ENCODE peak calls at places on chromosomes 12 and 14, in ten cellular contexts. One of them, this sample, is unnamed.

GRCh38 chr12:5031958-5032357 is 11.7 kb upstream of the KCNA5 start:
- DNase-seq in suprapubic skin: no peak
- DNase-seq in sigmoid colon: no peak
- DNase-seq in SK-N-MC: no peak
- DNase-seq in GM23338: no peak
- DNase-seq in esophagus muscularis mucosa: no peak
- DNase-seq in GM12878: no peak
- DNase-seq in Panc1: no peak
- DNase-seq in HepG2: no peak
- DNase-seq in transverse colon: no peak
- DNase-seq in this sample: no peak

GRCh38 chr14:54350196-54350595 is 46.6 kb upstream of the CDKN3 start:
- DNase-seq in Panc1: no peak
- DNase-seq in HepG2: no peak
- DNase-seq in suprapubic skin: no peak
- DNase-seq in sigmoid colon: no peak
- DNase-seq in GM23338: no peak
- DNase-seq in SK-N-MC: no peak
- DNase-seq in GM12878: no peak
- DNase-seq in transverse colon: no peak
- DNase-seq in esophagus muscularis mucosa: no peak
- DNase-seq in this sample: no peak

GRCh38 chr14:91158091-91158790 is 44.4 kb downstream of the DGLUCY start:
- DNase-seq in Panc1: no peak
- DNase-seq in GM12878: no peak
- DNase-seq in HepG2: no peak
- DNase-seq in transverse colon: peak; percentile 43
- DNase-seq in GM23338: no peak
- DNase-seq in esophagus muscularis mucosa: no peak
- DNase-seq in suprapubic skin: no peak
- DNase-seq in SK-N-MC: no peak
- DNase-seq in sigmoid colon: no peak
- DNase-seq in this sample: peak; percentile 88

GRCh38 chr14:56524971-56525677 is 54.5 kb upstream of the TMEM260 start:
- DNase-seq in Panc1: no peak
- DNase-seq in GM23338: peak; percentile 57
- DNase-seq in SK-N-MC: no peak
- DNase-seq in transverse colon: no peak
- DNase-seq in suprapubic skin: no peak
- DNase-seq in esophagus muscularis mucosa: no peak
- DNase-seq in HepG2: no peak
- DNase-seq in GM12878: no peak
- DNase-seq in sigmoid colon: no peak
- DNase-seq in this sample: no peak

GRCh38 chr12:83573676-83574075 is 887.0 kb downstream of the TMTC2 start:
- DNase-seq in GM23338: no peak
- DNase-seq in suprapubic skin: no peak
- DNase-seq in SK-N-MC: no peak
- DNase-seq in transverse colon: no peak
- DNase-seq in esophagus muscularis mucosa: no peak
- DNase-seq in HepG2: no peak
- DNase-seq in GM12878: no peak
- DNase-seq in Panc1: no peak
- DNase-seq in sigmoid colon: no peak
- DNase-seq in this sample: no peak

GRCh38 chr14:34710744-34711143 is 3.6 kb downstream of the CFL2 start:
- DNase-seq in transverse colon: no peak
- DNase-seq in esophagus muscularis mucosa: no peak
- DNase-seq in SK-N-MC: no peak
- DNase-seq in suprapubic skin: no peak
- DNase-seq in GM23338: no peak
- DNase-seq in HepG2: no peak
- DNase-seq in GM12878: no peak
- DNase-seq in sigmoid colon: no peak
- DNase-seq in Panc1: no peak
- DNase-seq in this sample: no peak

GRCh38 chr14:34650786-34651584 is 21.0 kb upstream of the SNX6 start:
- DNase-seq in sigmoid colon: no peak
- DNase-seq in GM23338: no peak
- DNase-seq in suprapubic skin: no peak
- DNase-seq in esophagus muscularis mucosa: no peak
- DNase-seq in SK-N-MC: no peak
- DNase-seq in GM12878: no peak
- DNase-seq in HepG2: no peak
- DNase-seq in transverse colon: no peak
- DNase-seq in Panc1: no peak
- DNase-seq in this sample: no peak

GRCh38 chr14:95313707-95314106 is 6.0 kb downstream of the CLMN start:
- DNase-seq in esophagus muscularis mucosa: no peak
- DNase-seq in GM12878: no peak
- DNase-seq in HepG2: peak; percentile 61
- DNase-seq in transverse colon: peak; percentile 77
- DNase-seq in sigmoid colon: peak; percentile 92
- DNase-seq in suprapubic skin: peak; percentile 78
- DNase-seq in Panc1: no peak
- DNase-seq in SK-N-MC: no peak
- DNase-seq in GM23338: no peak
- DNase-seq in this sample: peak; percentile 78

GRCh38 chr14:105119410-105120025 is 49.1 kb downstream of the JAG2 start:
- DNase-seq in Panc1: no peak
- DNase-seq in esophagus muscularis mucosa: no peak
- DNase-seq in SK-N-MC: no peak
- DNase-seq in sigmoid colon: no peak
- DNase-seq in GM23338: no peak
- DNase-seq in suprapubic skin: peak; percentile 52
- DNase-seq in transverse colon: no peak
- DNase-seq in GM12878: no peak
- DNase-seq in HepG2: no peak
- DNase-seq in this sample: peak; percentile 12

GRCh38 chr12:103495783-103496456 is at the start of gene C12orf42:
- DNase-seq in transverse colon: peak; percentile 21
- DNase-seq in GM23338: peak; percentile 72
- DNase-seq in esophagus muscularis mucosa: no peak
- DNase-seq in GM12878: peak; percentile 63
- DNase-seq in HepG2: no peak
- DNase-seq in suprapubic skin: no peak
- DNase-seq in sigmoid colon: no peak
- DNase-seq in SK-N-MC: no peak
- DNase-seq in Panc1: peak; percentile 5
- DNase-seq in this sample: peak; percentile 26

DNA sequence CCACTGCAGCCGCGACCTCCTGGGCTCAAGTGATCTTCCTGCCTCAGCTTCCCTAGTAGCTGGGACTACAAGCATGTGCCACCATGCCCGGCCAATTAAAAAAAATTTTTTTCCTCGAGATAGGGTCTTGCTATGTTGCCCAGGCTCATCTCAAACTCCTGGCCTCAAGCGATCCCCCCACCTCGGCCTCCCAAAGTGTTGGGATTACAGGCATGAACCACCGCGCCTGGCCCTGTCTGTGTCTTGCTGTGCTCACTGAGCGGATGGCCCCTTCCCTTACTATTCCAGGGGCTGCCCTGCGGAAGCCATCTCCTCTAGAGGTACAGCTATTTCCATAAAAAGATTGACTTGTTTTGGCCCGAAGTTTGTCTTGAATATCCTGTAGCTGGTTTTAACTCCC is 20.1 kb downstream of the SNRNP35 start:
- DNase-seq in esophagus muscularis mucosa: no peak
- DNase-seq in GM12878: no peak
- DNase-seq in SK-N-MC: no peak
- DNase-seq in suprapubic skin: no peak
- DNase-seq in GM23338: no peak
- DNase-seq in transverse colon: no peak
- DNase-seq in sigmoid colon: no peak
- DNase-seq in Panc1: no peak
- DNase-seq in HepG2: no peak
- DNase-seq in this sample: no peak
- TF ChIP-seq POLR2AphosphoS5 in esophagus muscularis mucosa: no peak
- TF ChIP-seq POLR2AphosphoS5 in GM12878: no peak
- TF ChIP-seq POLR2AphosphoS5 in SK-N-MC: no peak
- TF ChIP-seq POLR2AphosphoS5 in suprapubic skin: no peak
- TF ChIP-seq POLR2AphosphoS5 in GM23338: no peak
- TF ChIP-seq POLR2AphosphoS5 in transverse colon: no peak
- TF ChIP-seq POLR2AphosphoS5 in sigmoid colon: no peak
- TF ChIP-seq POLR2AphosphoS5 in Panc1: no peak
- TF ChIP-seq POLR2AphosphoS5 in HepG2: no peak
- TF ChIP-seq POLR2AphosphoS5 in this sample: no peak

GRCh38 chr12:3099146-3099545 is 22.0 kb downstream of the TSPAN9 start:
- DNase-seq in SK-N-MC: no peak
- DNase-seq in GM23338: no peak
- DNase-seq in Panc1: no peak
- DNase-seq in HepG2: no peak
- DNase-seq in GM12878: no peak
- DNase-seq in esophagus muscularis mucosa: no peak
- DNase-seq in transverse colon: no peak
- DNase-seq in sigmoid colon: no peak
- DNase-seq in suprapubic skin: no peak
- DNase-seq in this sample: no peak

GRCh38 chr12:3098436-3098835 is 21.3 kb downstream of the TSPAN9 start:
- DNase-seq in suprapubic skin: no peak
- DNase-seq in sigmoid colon: no peak
- DNase-seq in Panc1: no peak
- DNase-seq in transverse colon: no peak
- DNase-seq in GM23338: no peak
- DNase-seq in esophagus muscularis mucosa: no peak
- DNase-seq in HepG2: no peak
- DNase-seq in GM12878: no peak
- DNase-seq in SK-N-MC: no peak
- DNase-seq in this sample: no peak

GRCh38 chr12:3097836-3098235 is 20.7 kb downstream of the TSPAN9 start:
- DNase-seq in SK-N-MC: no peak
- DNase-seq in sigmoid colon: no peak
- DNase-seq in Panc1: no peak
- DNase-seq in esophagus muscularis mucosa: no peak
- DNase-seq in GM23338: no peak
- DNase-seq in suprapubic skin: no peak
- DNase-seq in transverse colon: no peak
- DNase-seq in GM12878: no peak
- DNase-seq in HepG2: peak; percentile 61
- DNase-seq in this sample: no peak

GRCh38 chr12:3101309-3102022 is 24.3 kb downstream of the TSPAN9 start:
- DNase-seq in HepG2: no peak
- DNase-seq in esophagus muscularis mucosa: no peak
- DNase-seq in suprapubic skin: no peak
- DNase-seq in GM12878: no peak
- DNase-seq in GM23338: no peak
- DNase-seq in Panc1: no peak
- DNase-seq in transverse colon: no peak
- DNase-seq in SK-N-MC: no peak
- DNase-seq in sigmoid colon: no peak
- DNase-seq in this sample: peak; percentile 52

DNA sequence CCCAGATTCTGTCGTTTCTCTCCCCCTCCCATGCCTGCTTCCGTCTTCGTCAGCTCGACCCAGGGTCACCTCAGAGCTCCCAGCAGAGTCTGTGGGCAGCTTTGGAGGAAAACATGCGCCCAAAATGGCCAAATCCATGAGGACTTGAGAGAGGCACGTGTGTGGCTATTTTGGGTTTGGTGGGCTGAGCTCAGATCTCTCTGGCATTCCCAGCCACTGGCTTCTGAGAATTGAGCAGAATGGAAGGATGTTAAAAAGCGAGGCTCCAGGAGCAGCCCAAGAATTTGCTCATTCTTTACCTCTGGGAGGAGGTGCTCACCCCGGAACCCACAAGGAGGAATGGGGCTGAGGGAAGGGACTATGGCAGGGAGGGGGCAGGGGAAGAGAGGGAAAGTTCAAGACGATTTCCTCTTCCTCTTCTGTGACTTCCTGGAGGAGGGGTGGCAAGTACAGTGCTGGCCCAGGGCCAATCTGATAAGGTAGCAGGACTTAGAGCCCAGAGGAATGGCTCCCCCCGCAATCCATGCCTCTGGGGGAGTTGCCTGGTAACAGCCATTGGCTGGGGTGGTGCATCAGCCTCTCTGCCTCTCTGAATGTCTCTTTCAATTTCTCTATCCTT is 20.1 kb downstream of the TSPAN9 start:
- DNase-seq in SK-N-MC: no peak
- DNase-seq in Panc1: no peak
- DNase-seq in GM23338: no peak
- DNase-seq in HepG2: peak; percentile 69
- DNase-seq in GM12878: no peak
- DNase-seq in transverse colon: peak; percentile 59
- DNase-seq in sigmoid colon: no peak
- DNase-seq in suprapubic skin: no peak
- DNase-seq in esophagus muscularis mucosa: no peak
- DNase-seq in this sample: no peak
- TF ChIP-seq POLR2AphosphoS5 in SK-N-MC: no peak
- TF ChIP-seq POLR2AphosphoS5 in Panc1: no peak
- TF ChIP-seq POLR2AphosphoS5 in GM23338: no peak
- TF ChIP-seq POLR2AphosphoS5 in HepG2: no peak
- TF ChIP-seq POLR2AphosphoS5 in GM12878: no peak
- TF ChIP-seq POLR2AphosphoS5 in transverse colon: peak; percentile 21
- TF ChIP-seq POLR2AphosphoS5 in sigmoid colon: no peak
- TF ChIP-seq POLR2AphosphoS5 in suprapubic skin: no peak
- TF ChIP-seq POLR2AphosphoS5 in esophagus muscularis mucosa: peak; percentile 5
- TF ChIP-seq POLR2AphosphoS5 in this sample: no peak

DNA sequence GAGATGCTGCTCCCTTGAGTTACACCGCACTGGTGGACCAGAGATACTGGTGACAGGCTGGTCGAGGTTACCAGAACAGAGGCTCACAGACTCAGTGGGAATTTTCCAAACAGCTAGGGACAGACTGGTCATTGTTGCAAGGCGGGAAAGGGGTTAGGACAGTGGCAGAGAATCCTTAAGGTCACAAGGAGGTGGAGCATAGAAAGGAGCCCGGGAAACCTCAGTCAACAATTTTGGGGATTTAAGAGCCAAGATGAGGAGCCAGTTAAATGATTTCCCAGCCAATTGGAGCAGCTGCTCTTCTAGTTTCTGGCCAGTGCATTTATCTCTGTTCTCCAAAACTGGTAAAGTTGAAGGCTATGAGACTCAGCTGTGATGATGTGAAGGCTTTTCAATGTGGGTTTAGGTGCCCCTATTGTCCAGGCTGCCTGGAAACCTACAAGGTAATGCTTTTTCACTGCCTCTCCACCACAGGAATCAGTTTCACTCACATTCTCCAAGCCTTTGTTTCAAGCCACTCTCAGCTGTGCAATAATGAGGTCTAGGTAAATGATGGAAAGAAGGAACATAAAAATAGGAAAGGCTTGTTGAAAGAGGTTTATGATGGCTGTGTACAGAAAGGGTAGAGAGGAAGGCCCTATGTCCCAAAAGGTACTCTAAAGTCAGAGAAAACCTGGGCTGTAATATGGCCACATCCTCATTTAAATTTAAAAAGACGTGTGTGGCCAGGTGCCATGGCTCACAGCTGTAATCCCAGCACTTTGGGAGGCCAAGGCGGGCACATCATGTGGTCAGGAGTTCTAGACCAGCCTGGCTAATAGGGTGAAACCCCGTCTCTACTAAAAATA is 7.0 kb upstream of the TNS2 start:
- DNase-seq in suprapubic skin: no peak
- DNase-seq in SK-N-MC: no peak
- DNase-seq in esophagus muscularis mucosa: no peak
- DNase-seq in transverse colon: no peak
- DNase-seq in sigmoid colon: no peak
- DNase-seq in GM23338: peak; percentile 51
- DNase-seq in GM12878: no peak
- DNase-seq in Panc1: no peak
- DNase-seq in HepG2: peak; percentile 43
- DNase-seq in this sample: no peak
- TF ChIP-seq POLR2AphosphoS5 in suprapubic skin: no peak
- TF ChIP-seq POLR2AphosphoS5 in SK-N-MC: no peak
- TF ChIP-seq POLR2AphosphoS5 in esophagus muscularis mucosa: peak; percentile 6
- TF ChIP-seq POLR2AphosphoS5 in transverse colon: no peak
- TF ChIP-seq POLR2AphosphoS5 in sigmoid colon: no peak
- TF ChIP-seq POLR2AphosphoS5 in GM23338: peak; percentile 18
- TF ChIP-seq POLR2AphosphoS5 in GM12878: peak; percentile 59
- TF ChIP-seq POLR2AphosphoS5 in Panc1: peak; percentile 10
- TF ChIP-seq POLR2AphosphoS5 in HepG2: no peak
- TF ChIP-seq POLR2AphosphoS5 in this sample: no peak

GRCh38 chr14:28831126-28831525 is 64.5 kb downstream of the FOXG1 start:
- DNase-seq in suprapubic skin: no peak
- DNase-seq in Panc1: no peak
- DNase-seq in GM12878: peak; percentile 84
- DNase-seq in HepG2: no peak
- DNase-seq in SK-N-MC: no peak
- DNase-seq in transverse colon: no peak
- DNase-seq in esophagus muscularis mucosa: no peak
- DNase-seq in sigmoid colon: no peak
- DNase-seq in GM23338: no peak
- DNase-seq in this sample: no peak
- TF ChIP-seq POLR2AphosphoS5 in suprapubic skin: no peak
- TF ChIP-seq POLR2AphosphoS5 in Panc1: no peak
- TF ChIP-seq POLR2AphosphoS5 in GM12878: no peak
- TF ChIP-seq POLR2AphosphoS5 in HepG2: no peak
- TF ChIP-seq POLR2AphosphoS5 in SK-N-MC: no peak
- TF ChIP-seq POLR2AphosphoS5 in transverse colon: no peak
- TF ChIP-seq POLR2AphosphoS5 in esophagus muscularis mucosa: no peak
- TF ChIP-seq POLR2AphosphoS5 in sigmoid colon: no peak
- TF ChIP-seq POLR2AphosphoS5 in GM23338: no peak
- TF ChIP-seq POLR2AphosphoS5 in this sample: no peak

This sample was measured in breast epithelium.